ENCODE peak calls at places on chromosomes 12 and 14, in nine cellular contexts. W is stomach, L is body of pancreas, C is IMR-90, Y is adrenal gland, S is uterus, B is endothelial cell of umbilical vein, H is K562, V is HCT116. Z is an unnamed sample.

GRCh38 chr12:76820888-76821482 is 57.1 kb downstream of the ZDHHC17 start:
- DNase-seq in W (no peak), L (peak; percentile 13), C (peak; percentile 47), Y (no peak), S (peak; percentile 36), B (peak; percentile 11), H (peak; percentile 57), V (peak; percentile 7), Z (no peak)

GRCh38 chr14:39005044-39005736 is 97.8 kb downstream of the SEC23A start:
- DNase-seq in W (peak; percentile 27), L (peak; percentile 8), C (peak; percentile 56), Y (no peak), S (no peak), B (no peak), H (peak; percentile 4), V (no peak), Z (no peak)

GRCh38 chr12:89353188-89353822 is 1.0 kb upstream of the DUSP6 start:
- DNase-seq in W (peak; percentile 73), L (peak; percentile 88), C (peak; percentile 62), Y (peak; percentile 73), S (peak; percentile 52), B (peak; percentile 81), H (no peak), V (peak; percentile 31), Z (no peak)

GRCh38 chr12:52277486-52278245 is 3.2 kb downstream of the KRT86 start:
- DNase-seq in W (peak; percentile 20), L (no peak), C (no peak), Y (no peak), S (no peak), B (no peak), H (no peak), V (no peak), Z (no peak)

GRCh38 chr12:111248221-111248620 is 120.7 kb downstream of the PHETA1 start:
- DNase-seq in W (no peak), L (peak; percentile 38), C (no peak), Y (no peak), S (no peak), B (no peak), H (peak; percentile 14), V (no peak), Z (no peak)

GRCh38 chr12:46830731-46831334 is 5.0 kb upstream of the SLC38A4 start:
- DNase-seq in W (no peak), L (peak; percentile 25), C (no peak), Y (no peak), S (no peak), B (no peak), H (no peak), V (no peak), Z (peak; percentile 13)

GRCh38 chr12:48996794-48997718 is 2.1 kb downstream of the DDN start:
- DNase-seq in W (peak; percentile 81), L (peak; percentile 79), C (peak; percentile 67), Y (peak; percentile 70), S (peak; percentile 63), B (peak; percentile 67), H (peak; percentile 88), V (no peak), Z (peak; percentile 70)

GRCh38 chr14:104891121-104891551 is 26.1 kb downstream of the CEP170B start:
- DNase-seq in W (no peak), L (peak; percentile 1), C (no peak), Y (no peak), S (peak; percentile 9), B (no peak), H (no peak), V (no peak), Z (no peak)

GRCh38 chr12:60535363-60535762 is 939.5 kb downstream of the SLC16A7 start:
- DNase-seq in W (no peak), L (no peak), C (peak; percentile 0), Y (no peak), S (no peak), B (no peak), H (no peak), V (no peak), Z (no peak)

GRCh38 chr12:88108021-88108420 is 33.9 kb downstream of the CEP290 start:
- DNase-seq in W (no peak), L (no peak), C (peak; percentile 28), Y (no peak), S (no peak), B (no peak), H (no peak), V (no peak), Z (no peak)

GRCh38 chr12:25500651-25501050 is 52.4 kb downstream of the LMNTD1 start:
- DNase-seq in W (no peak), L (no peak), C (no peak), Y (no peak), S (no peak), B (no peak), H (no peak), V (no peak), Z (no peak)

DNA sequence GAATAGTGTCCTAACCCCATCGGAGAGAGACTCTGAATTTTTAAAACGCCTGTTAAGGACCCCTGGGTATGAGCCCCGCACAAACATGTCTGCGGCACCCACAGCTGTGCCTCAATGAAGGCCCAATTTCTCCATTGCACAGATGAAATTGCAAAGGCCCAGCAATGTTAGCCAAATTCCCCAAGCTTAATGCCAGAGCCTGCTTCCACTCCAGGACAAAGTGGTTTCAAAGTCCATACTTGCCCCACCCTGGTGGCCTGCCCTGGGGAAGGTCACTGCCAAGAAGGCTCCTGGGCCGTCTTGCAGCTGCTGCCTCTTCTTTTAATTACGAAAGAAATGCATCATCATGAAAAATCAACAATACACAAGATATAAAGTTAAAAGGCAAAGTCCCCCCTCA is 1179.7 kb downstream of the VRK1 start:
- DNase-seq in W (no peak), L (peak; percentile 4), C (no peak), Y (no peak), S (no peak), B (no peak), H (no peak), V (no peak), Z (peak; percentile 66)
- H3K4me3 ChIP-seq in W (peak overlapping the region; percentile 42), L (no peak overlapping the region), C (no peak overlapping the region), Y (no peak overlapping the region), S (no peak overlapping the region), B (no peak overlapping the region), H (no peak overlapping the region), V (no peak overlapping the region), Z (no peak overlapping the region)

GRCh38 chr14:102541771-102542170 is 32.2 kb upstream of the ANKRD9 start:
- DNase-seq in W (no peak), L (no peak), C (no peak), Y (no peak), S (no peak), B (no peak), H (no peak), V (no peak), Z (no peak)

GRCh38 chr14:102538598-102539543 is 29.3 kb upstream of the ANKRD9 start:
- DNase-seq in W (no peak), L (no peak), C (no peak), Y (no peak), S (no peak), B (no peak), H (peak; percentile 75), V (no peak), Z (no peak)

GRCh38 chr14:102537981-102538597 is 28.5 kb upstream of the ANKRD9 start:
- DNase-seq in W (no peak), L (peak; percentile 29), C (no peak), Y (no peak), S (no peak), B (no peak), H (no peak), V (no peak), Z (no peak)

GRCh38 chr14:102539544-102540309 is 30.2 kb upstream of the ANKRD9 start:
- DNase-seq in W (no peak), L (no peak), C (peak; percentile 58), Y (no peak), S (no peak), B (no peak), H (peak; percentile 68), V (no peak), Z (no peak)

DNA sequence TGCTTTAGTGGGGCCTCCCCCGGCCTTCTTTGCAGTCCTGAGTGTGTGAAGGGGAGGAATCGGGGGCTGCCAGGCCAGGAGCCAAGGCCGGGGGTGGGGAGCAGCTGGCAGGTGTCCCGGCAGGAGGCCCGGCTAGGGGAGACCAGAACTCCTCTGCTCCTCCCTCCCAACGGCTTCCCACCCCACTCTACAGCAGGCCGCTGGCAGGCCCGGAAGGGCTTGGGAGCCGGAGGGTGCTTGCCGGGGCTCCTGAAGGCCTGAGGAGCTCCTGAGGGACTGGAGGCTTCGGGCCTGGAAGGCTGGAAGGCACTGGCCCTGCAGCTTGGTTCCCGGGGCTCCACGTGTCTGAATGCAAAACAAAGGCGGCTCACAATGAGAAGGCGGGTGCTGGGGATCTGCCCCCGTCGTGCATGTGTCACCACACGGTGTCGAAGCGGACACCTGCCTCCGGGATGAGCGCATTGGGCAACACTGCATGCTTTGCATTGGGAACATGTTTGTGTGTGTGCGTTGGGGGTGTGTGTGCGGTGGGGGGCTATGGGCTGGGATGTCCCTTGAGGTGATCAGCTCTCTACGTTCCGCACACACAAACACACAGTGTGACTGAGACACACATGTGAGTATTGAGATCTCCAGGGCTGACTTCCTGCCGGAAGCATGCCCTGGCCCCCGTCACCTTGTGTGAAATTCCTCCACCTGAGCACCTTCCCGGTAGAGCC is 30.9 kb upstream of the ANKRD9 start:
- DNase-seq in W (no peak), L (no peak), C (peak; percentile 4), Y (no peak), S (no peak), B (no peak), H (no peak), V (no peak), Z (no peak)
- TF ChIP-seq POLR2A in W (no peak), L (no peak), C (no peak), Y (no peak), S (no peak), B (no peak), H (no peak), V (no peak), Z (no peak)

DNA sequence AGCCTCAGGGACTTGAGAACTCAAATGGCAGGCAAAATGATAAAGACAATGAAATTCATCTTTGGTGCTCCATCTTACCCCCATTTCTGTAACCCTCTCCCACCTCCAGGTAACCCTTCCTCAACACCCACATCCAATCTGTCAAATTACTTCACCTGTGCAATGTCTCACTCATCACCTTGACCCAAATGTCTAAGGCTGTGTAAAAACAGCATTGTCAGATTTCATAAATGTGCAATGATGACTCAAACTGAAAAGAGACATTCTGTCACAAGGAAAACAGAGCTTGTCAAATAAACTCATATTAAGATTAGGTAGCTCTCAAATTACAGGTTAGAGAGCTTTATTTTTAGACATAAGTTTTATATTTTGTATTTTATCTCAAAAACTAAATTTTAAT is 19.9 kb upstream of the COCH start:
- DNase-seq in W (no peak), L (no peak), C (no peak), Y (no peak), S (no peak), B (no peak), H (no peak), V (no peak), Z (no peak)
- H3K36me3 ChIP-seq in W (no peaks in the 10 kb centered on the region), L (no peaks in the 10 kb centered on the region), C (no peaks in the 10 kb centered on the region), Y (no peaks in the 10 kb centered on the region), S (no peaks in the 10 kb centered on the region), B (no peaks in the 10 kb centered on the region), H (no peaks in the 10 kb centered on the region), V (no peaks in the 10 kb centered on the region), Z (no peaks in the 10 kb centered on the region)

DNA sequence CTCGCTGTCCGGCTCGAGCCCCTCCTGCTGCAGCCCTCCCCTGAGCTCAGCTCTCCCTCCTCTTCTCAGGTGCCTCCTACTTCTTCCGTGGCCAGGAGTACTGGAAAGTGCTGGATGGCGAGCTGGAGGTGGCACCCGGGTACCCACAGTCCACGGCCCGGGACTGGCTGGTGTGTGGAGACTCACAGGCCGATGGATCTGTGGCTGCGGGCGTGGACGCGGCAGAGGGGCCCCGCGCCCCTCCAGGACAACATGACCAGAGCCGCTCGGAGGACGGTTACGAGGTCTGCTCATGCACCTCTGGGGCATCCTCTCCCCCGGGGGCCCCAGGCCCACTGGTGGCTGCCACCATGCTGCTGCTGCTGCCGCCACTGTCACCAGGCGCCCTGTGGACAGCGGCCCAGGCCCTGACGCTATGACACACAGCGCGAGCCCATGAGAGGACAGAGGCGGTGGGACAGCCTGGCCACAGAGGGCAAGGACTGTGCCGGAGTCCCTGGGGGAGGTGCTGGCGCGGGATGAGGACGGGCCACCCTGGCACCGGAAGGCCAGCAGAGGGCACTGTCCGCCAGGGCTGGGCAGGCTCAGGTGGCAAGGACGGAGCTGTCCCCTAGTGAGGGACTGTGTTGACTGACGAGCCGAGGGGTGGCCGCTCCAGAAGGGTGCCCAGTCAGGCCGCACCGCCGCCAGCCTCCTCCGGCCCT is 22.8 kb downstream of the MMP17 start:
- DNase-seq in W (peak; percentile 65), L (peak; percentile 59), C (no peak), Y (peak; percentile 59), S (no peak), B (no peak), H (no peak), V (no peak), Z (no peak)
- H3K4me3 ChIP-seq in W (no peak overlapping the region), L (no peak overlapping the region), C (no peak overlapping the region), Y (no peak overlapping the region), S (no peak overlapping the region), B (no peak overlapping the region), H (no peak overlapping the region), V (no peak overlapping the region), Z (no peak overlapping the region)